ENCODE peak calls at places on chromosomes 5 and 9, in seven cellular contexts. One of them, this sample, is unnamed.

GRCh38 chr5:32369032-32369431 is 56.3 kb upstream of the MTMR12 start:
- DNase-seq in dorsolateral prefrontal cortex: no peak
- DNase-seq in gastrocnemius medialis: no peak
- DNase-seq in GM23338: no peak
- DNase-seq in A549: no peak
- DNase-seq in left ventricle myocardium inferior: no peak
- DNase-seq in iPS DF 6.9: no peak
- DNase-seq in this sample: no peak

GRCh38 chr9:77177894-77178794 is 810 bp downstream of the VPS13A start:
- DNase-seq in dorsolateral prefrontal cortex: peak
- DNase-seq in left ventricle myocardium inferior: peak
- DNase-seq in GM23338: peak
- DNase-seq in A549: peak
- DNase-seq in gastrocnemius medialis: peak
- DNase-seq in iPS DF 6.9: no peak
- DNase-seq in this sample: peak

GRCh38 chr5:172559004-172559932 is 81.8 kb upstream of the NEURL1B start:
- DNase-seq in dorsolateral prefrontal cortex: peak
- DNase-seq in gastrocnemius medialis: peak
- DNase-seq in iPS DF 6.9: no peak
- DNase-seq in GM23338: no peak
- DNase-seq in left ventricle myocardium inferior: peak
- DNase-seq in A549: no peak
- DNase-seq in this sample: peak

GRCh38 chr5:34838785-34839714 is at the start of gene TTC23L:
- DNase-seq in dorsolateral prefrontal cortex: peak
- DNase-seq in A549: peak
- DNase-seq in iPS DF 6.9: peak
- DNase-seq in left ventricle myocardium inferior: peak
- DNase-seq in GM23338: peak
- DNase-seq in gastrocnemius medialis: peak
- DNase-seq in this sample: peak

GRCh38 chr5:136018814-136019777 is 9.7 kb upstream of the TGFBI start:
- DNase-seq in iPS DF 6.9: no peak
- DNase-seq in GM23338: no peak
- DNase-seq in dorsolateral prefrontal cortex: no peak
- DNase-seq in left ventricle myocardium inferior: no peak
- DNase-seq in gastrocnemius medialis: peak
- DNase-seq in A549: no peak
- DNase-seq in this sample: no peak

GRCh38 chr9:95980262-95981125 is 105.0 kb downstream of the ERCC6L2 start:
- DNase-seq in A549: no peak
- DNase-seq in gastrocnemius medialis: no peak
- DNase-seq in iPS DF 6.9: no peak
- DNase-seq in left ventricle myocardium inferior: no peak
- DNase-seq in GM23338: no peak
- DNase-seq in dorsolateral prefrontal cortex: no peak
- DNase-seq in this sample: no peak

GRCh38 chr9:38629511-38629910 is 9.1 kb upstream of the ANKRD18A start:
- DNase-seq in GM23338: no peak
- DNase-seq in gastrocnemius medialis: no peak
- DNase-seq in dorsolateral prefrontal cortex: no peak
- DNase-seq in iPS DF 6.9: no peak
- DNase-seq in A549: no peak
- DNase-seq in left ventricle myocardium inferior: no peak
- DNase-seq in this sample: no peak

GRCh38 chr5:98314262-98314661 is 459.2 kb upstream of the RGMB start:
- DNase-seq in iPS DF 6.9: no peak
- DNase-seq in gastrocnemius medialis: no peak
- DNase-seq in A549: no peak
- DNase-seq in dorsolateral prefrontal cortex: no peak
- DNase-seq in left ventricle myocardium inferior: no peak
- DNase-seq in GM23338: no peak
- DNase-seq in this sample: no peak

GRCh38 chr9:135950135-135950682 is 11.0 kb downstream of the UBAC1 start:
- DNase-seq in GM23338: no peak
- DNase-seq in gastrocnemius medialis: no peak
- DNase-seq in left ventricle myocardium inferior: no peak
- DNase-seq in iPS DF 6.9: no peak
- DNase-seq in A549: no peak
- DNase-seq in dorsolateral prefrontal cortex: no peak
- DNase-seq in this sample: no peak

GRCh38 chr5:103690676-103691075 is 128.1 kb upstream of the NUDT12 start:
- DNase-seq in A549: no peak
- DNase-seq in dorsolateral prefrontal cortex: no peak
- DNase-seq in left ventricle myocardium inferior: no peak
- DNase-seq in GM23338: no peak
- DNase-seq in iPS DF 6.9: no peak
- DNase-seq in gastrocnemius medialis: no peak
- DNase-seq in this sample: no peak

GRCh38 chr9:74985041-74985440 is 32.3 kb upstream of the C9orf40 start:
- DNase-seq in dorsolateral prefrontal cortex: no peak
- DNase-seq in gastrocnemius medialis: no peak
- DNase-seq in GM23338: no peak
- DNase-seq in left ventricle myocardium inferior: no peak
- DNase-seq in iPS DF 6.9: no peak
- DNase-seq in A549: no peak
- DNase-seq in this sample: no peak

GRCh38 chr5:139764250-139764791 is 31.3 kb upstream of the PSD2 start:
- DNase-seq in left ventricle myocardium inferior: no peak
- DNase-seq in gastrocnemius medialis: no peak
- DNase-seq in A549: no peak
- DNase-seq in GM23338: peak
- DNase-seq in dorsolateral prefrontal cortex: peak
- DNase-seq in iPS DF 6.9: no peak
- DNase-seq in this sample: no peak

GRCh38 chr9:17706347-17706746 is 127.5 kb downstream of the SH3GL2 start:
- DNase-seq in left ventricle myocardium inferior: no peak
- DNase-seq in dorsolateral prefrontal cortex: no peak
- DNase-seq in iPS DF 6.9: no peak
- DNase-seq in GM23338: no peak
- DNase-seq in gastrocnemius medialis: no peak
- DNase-seq in A549: no peak
- DNase-seq in this sample: no peak

GRCh38 chr5:113693621-113694130 is 180.2 kb downstream of the YTHDC2 start:
- DNase-seq in gastrocnemius medialis: no peak
- DNase-seq in GM23338: no peak
- DNase-seq in left ventricle myocardium inferior: no peak
- DNase-seq in iPS DF 6.9: no peak
- DNase-seq in dorsolateral prefrontal cortex: no peak
- DNase-seq in A549: no peak
- DNase-seq in this sample: no peak

GRCh38 chr5:132474131-132474723 is 16.3 kb downstream of the IRF1 start:
- DNase-seq in dorsolateral prefrontal cortex: no peak
- DNase-seq in GM23338: no peak
- DNase-seq in gastrocnemius medialis: peak
- DNase-seq in iPS DF 6.9: no peak
- DNase-seq in A549: no peak
- DNase-seq in left ventricle myocardium inferior: no peak
- DNase-seq in this sample: no peak

GRCh38 chr5:132474881-132475511 is 15.6 kb downstream of the IRF1 start:
- DNase-seq in A549: no peak
- DNase-seq in left ventricle myocardium inferior: no peak
- DNase-seq in GM23338: peak
- DNase-seq in gastrocnemius medialis: peak
- DNase-seq in dorsolateral prefrontal cortex: no peak
- DNase-seq in iPS DF 6.9: no peak
- DNase-seq in this sample: peak

GRCh38 chr5:132473019-132473531 is 17.5 kb downstream of the IRF1 start:
- DNase-seq in iPS DF 6.9: no peak
- DNase-seq in left ventricle myocardium inferior: peak
- DNase-seq in A549: no peak
- DNase-seq in dorsolateral prefrontal cortex: no peak
- DNase-seq in GM23338: no peak
- DNase-seq in gastrocnemius medialis: no peak
- DNase-seq in this sample: no peak

GRCh38 chr5:132472431-132472830 is 18.1 kb downstream of the IRF1 start:
- DNase-seq in gastrocnemius medialis: no peak
- DNase-seq in A549: no peak
- DNase-seq in dorsolateral prefrontal cortex: no peak
- DNase-seq in GM23338: no peak
- DNase-seq in left ventricle myocardium inferior: no peak
- DNase-seq in iPS DF 6.9: no peak
- DNase-seq in this sample: no peak

GRCh38 chr5:132473608-132474007 is 17.0 kb downstream of the IRF1 start:
- DNase-seq in A549: no peak
- DNase-seq in dorsolateral prefrontal cortex: no peak
- DNase-seq in left ventricle myocardium inferior: no peak
- DNase-seq in gastrocnemius medialis: peak
- DNase-seq in GM23338: no peak
- DNase-seq in iPS DF 6.9: no peak
- DNase-seq in this sample: no peak
- H3K27ac ChIP-seq in A549: no peak
- H3K27ac ChIP-seq in dorsolateral prefrontal cortex: no peak
- H3K27ac ChIP-seq in left ventricle myocardium inferior: peak
- H3K27ac ChIP-seq in gastrocnemius medialis: no peak
- H3K27ac ChIP-seq in GM23338: no peak
- H3K27ac ChIP-seq in iPS DF 6.9: no peak
- H3K27ac ChIP-seq in this sample: peak

GRCh38 chr5:157288405-157289163 is 22.7 kb downstream of the CYFIP2 start:
- DNase-seq in iPS DF 6.9: no peak
- DNase-seq in left ventricle myocardium inferior: no peak
- DNase-seq in dorsolateral prefrontal cortex: no peak
- DNase-seq in gastrocnemius medialis: no peak
- DNase-seq in A549: no peak
- DNase-seq in GM23338: no peak
- DNase-seq in this sample: no peak

GRCh38 chr5:157292599-157292998 is 26.7 kb downstream of the CYFIP2 start:
- DNase-seq in dorsolateral prefrontal cortex: no peak
- DNase-seq in iPS DF 6.9: no peak
- DNase-seq in gastrocnemius medialis: no peak
- DNase-seq in A549: no peak
- DNase-seq in GM23338: no peak
- DNase-seq in left ventricle myocardium inferior: no peak
- DNase-seq in this sample: no peak

GRCh38 chr5:157289164-157289819 is 23.4 kb downstream of the CYFIP2 start:
- DNase-seq in iPS DF 6.9: no peak
- DNase-seq in dorsolateral prefrontal cortex: no peak
- DNase-seq in gastrocnemius medialis: no peak
- DNase-seq in A549: no peak
- DNase-seq in left ventricle myocardium inferior: no peak
- DNase-seq in GM23338: no peak
- DNase-seq in this sample: no peak

GRCh38 chr5:157290981-157291711 is 25.2 kb downstream of the CYFIP2 start:
- DNase-seq in GM23338: no peak
- DNase-seq in iPS DF 6.9: no peak
- DNase-seq in left ventricle myocardium inferior: no peak
- DNase-seq in A549: peak
- DNase-seq in gastrocnemius medialis: no peak
- DNase-seq in dorsolateral prefrontal cortex: no peak
- DNase-seq in this sample: no peak

DNA sequence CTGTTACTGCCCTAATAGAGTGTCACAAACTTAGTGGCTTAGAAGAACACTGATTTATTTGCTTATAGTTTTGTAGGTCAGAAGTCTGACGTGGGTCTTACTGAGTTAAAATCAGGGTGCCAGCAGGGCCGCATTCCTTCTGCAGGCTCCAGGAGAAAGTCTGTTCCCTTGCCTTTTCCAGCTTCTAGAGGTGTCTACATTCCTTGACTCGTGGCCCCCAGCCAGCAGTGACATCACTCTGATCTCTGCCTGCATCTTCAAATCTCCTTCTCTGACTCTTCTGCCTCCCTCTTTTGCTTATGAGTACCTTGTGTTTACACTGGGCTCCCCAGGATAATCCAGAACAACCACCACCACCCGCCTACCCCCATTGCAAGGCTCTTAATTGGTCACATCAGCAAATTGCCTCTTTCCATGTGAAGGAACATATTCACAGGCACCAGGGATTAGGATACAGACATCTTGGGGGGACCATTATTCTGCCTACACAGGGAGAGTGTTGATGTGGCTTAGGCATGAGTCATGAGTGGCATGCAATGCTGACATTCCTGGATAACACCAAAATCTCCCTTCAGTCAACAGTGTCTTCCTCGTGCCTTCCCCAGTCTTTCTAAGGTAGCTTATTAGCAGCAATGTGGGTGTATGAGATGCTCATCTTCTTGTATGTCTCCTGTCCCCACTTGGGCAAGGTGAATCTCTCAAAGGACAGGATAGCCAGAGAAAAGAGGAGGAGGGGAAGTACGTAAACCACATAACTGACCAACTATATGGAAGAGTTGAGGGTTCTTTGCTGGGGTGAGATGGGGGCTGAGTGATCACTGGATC is 24.4 kb downstream of the CYFIP2 start:
- DNase-seq in GM23338: no peak
- DNase-seq in gastrocnemius medialis: no peak
- DNase-seq in iPS DF 6.9: no peak
- DNase-seq in left ventricle myocardium inferior: no peak
- DNase-seq in A549: peak
- DNase-seq in dorsolateral prefrontal cortex: no peak
- DNase-seq in this sample: no peak
- H3K27ac ChIP-seq in GM23338: no peak
- H3K27ac ChIP-seq in gastrocnemius medialis: no peak
- H3K27ac ChIP-seq in iPS DF 6.9: no peak
- H3K27ac ChIP-seq in left ventricle myocardium inferior: peak
- H3K27ac ChIP-seq in A549: peak
- H3K27ac ChIP-seq in dorsolateral prefrontal cortex: no peak
- H3K27ac ChIP-seq in this sample: no peak

GRCh38 chr5:178271726-178272479 is 39.3 kb upstream of the PHYKPL start:
- DNase-seq in dorsolateral prefrontal cortex: no peak
- DNase-seq in A549: no peak
- DNase-seq in left ventricle myocardium inferior: no peak
- DNase-seq in iPS DF 6.9: no peak
- DNase-seq in GM23338: no peak
- DNase-seq in gastrocnemius medialis: no peak
- DNase-seq in this sample: no peak
- H3K27ac ChIP-seq in dorsolateral prefrontal cortex: no peak
- H3K27ac ChIP-seq in A549: no peak
- H3K27ac ChIP-seq in left ventricle myocardium inferior: no peak
- H3K27ac ChIP-seq in iPS DF 6.9: no peak
- H3K27ac ChIP-seq in GM23338: no peak
- H3K27ac ChIP-seq in gastrocnemius medialis: no peak
- H3K27ac ChIP-seq in this sample: no peak

GRCh38 chr9:111034146-111034545 is 4.1 kb downstream of the LPAR1 start:
- DNase-seq in gastrocnemius medialis: no peak
- DNase-seq in GM23338: no peak
- DNase-seq in dorsolateral prefrontal cortex: no peak
- DNase-seq in A549: no peak
- DNase-seq in iPS DF 6.9: no peak
- DNase-seq in left ventricle myocardium inferior: no peak
- DNase-seq in this sample: no peak

GRCh38 chr9:111036946-111037743 is 1.1 kb downstream of the LPAR1 start:
- DNase-seq in dorsolateral prefrontal cortex: no peak
- DNase-seq in left ventricle myocardium inferior: no peak
- DNase-seq in A549: no peak
- DNase-seq in iPS DF 6.9: no peak
- DNase-seq in GM23338: peak
- DNase-seq in gastrocnemius medialis: no peak
- DNase-seq in this sample: no peak

GRCh38 chr9:111036068-111036789 is 2.0 kb downstream of the LPAR1 start:
- DNase-seq in gastrocnemius medialis: peak
- DNase-seq in dorsolateral prefrontal cortex: peak
- DNase-seq in A549: no peak
- DNase-seq in GM23338: peak
- DNase-seq in left ventricle myocardium inferior: peak
- DNase-seq in iPS DF 6.9: no peak
- DNase-seq in this sample: peak

GRCh38 chr9:111037744-111038335 is 430 bp downstream of the LPAR1 start:
- DNase-seq in dorsolateral prefrontal cortex: no peak
- DNase-seq in gastrocnemius medialis: no peak
- DNase-seq in GM23338: peak
- DNase-seq in A549: no peak
- DNase-seq in iPS DF 6.9: no peak
- DNase-seq in left ventricle myocardium inferior: peak
- DNase-seq in this sample: peak

GRCh38 chr9:111034573-111035539 is 3.4 kb downstream of the LPAR1 start:
- DNase-seq in gastrocnemius medialis: no peak
- DNase-seq in dorsolateral prefrontal cortex: no peak
- DNase-seq in left ventricle myocardium inferior: no peak
- DNase-seq in iPS DF 6.9: no peak
- DNase-seq in A549: no peak
- DNase-seq in GM23338: no peak
- DNase-seq in this sample: no peak
- H3K27ac ChIP-seq in gastrocnemius medialis: peak
- H3K27ac ChIP-seq in dorsolateral prefrontal cortex: peak
- H3K27ac ChIP-seq in left ventricle myocardium inferior: peak
- H3K27ac ChIP-seq in iPS DF 6.9: no peak
- H3K27ac ChIP-seq in A549: peak
- H3K27ac ChIP-seq in GM23338: no peak
- H3K27ac ChIP-seq in this sample: no peak